ENCODE peak calls at places on chromosomes 7 and 10, in six cellular contexts. L is stimulated activated CD8-positive, alpha-beta memory T cell treated with anti-CD3 and anti-CD28 coated beads, Interleukin-12 subunit alpha, Interleukin-12 subunit beta, amount 100 ng/mL, for 4 hours; Y is neural crest cell; M is AG08395; K is A549; J is BE2C. E is an unnamed sample.

GRCh38 chr7:131161103-131161502 is 166.6 kb upstream of the MKLN1 start:
- DNase-seq in L (no peak), Y (no peak), M (no peak), K (no peak), J (no peak), E (no peak)

GRCh38 chr7:135342887-135343286 is 109.2 kb downstream of the STRA8 start:
- DNase-seq in L (no peak), Y (no peak), M (no peak), K (no peak), J (peak), E (no peak)

GRCh38 chr7:80725181-80725611 is 86.8 kb downstream of the CD36 start:
- DNase-seq in L (no peak), Y (no peak), M (no peak), K (no peak), J (no peak), E (no peak)

GRCh38 chr7:52555805-52556204 is 479.6 kb upstream of the POM121L12 start:
- DNase-seq in L (no peak), Y (no peak), M (no peak), K (no peak), J (no peak), E (no peak)

GRCh38 chr7:82443044-82443800 is at the start of gene CACNA2D1:
- DNase-seq in L (no peak), Y (peak), M (peak), K (peak), J (peak), E (no peak)

GRCh38 chr7:129037585-129037984 is 17.3 kb downstream of the TNPO3 start:
- DNase-seq in L (no peak), Y (no peak), M (no peak), K (no peak), J (no peak), E (no peak)

GRCh38 chr10:43822509-43823236 is 174.0 kb upstream of the ZNF32 start:
- DNase-seq in L (no peak), Y (no peak), M (peak), K (no peak), J (no peak), E (no peak)

GRCh38 chr7:88759216-88759955 is at the start of gene ZNF804B:
- DNase-seq in L (no peak), Y (peak), M (no peak), K (no peak), J (peak), E (no peak)

GRCh38 chr7:150451097-150451793 is 815 bp downstream of the GIMAP8 start:
- DNase-seq in L (peak), Y (no peak), M (no peak), K (no peak), J (peak), E (no peak)

GRCh38 chr7:130733866-130734524 is at the start of gene KLF14:
- DNase-seq in L (peak), Y (peak), M (peak), K (no peak), J (peak), E (peak)

GRCh38 chr7:17584822-17585221 is 286.4 kb downstream of the AHR start:
- DNase-seq in L (no peak), Y (no peak), M (peak), K (no peak), J (no peak), E (no peak)

GRCh38 chr7:74542558-74543117 is 88.9 kb downstream of the GTF2IRD1 start:
- DNase-seq in L (no peak), Y (no peak), M (no peak), K (no peak), J (peak), E (no peak)

GRCh38 chr7:92766461-92767003 is 69.8 kb downstream of the CDK6 start:
- DNase-seq in L (no peak), Y (no peak), M (no peak), K (peak), J (no peak), E (no peak)

GRCh38 chr10:71623098-71623985 is 96.2 kb downstream of the C10orf105 start:
- DNase-seq in L (no peak), Y (peak), M (peak), K (peak), J (no peak), E (no peak)

GRCh38 chr10:4883079-4883739 is 57.2 kb downstream of the AKR1E2 start:
- DNase-seq in L (no peak), Y (no peak), M (no peak), K (no peak), J (no peak), E (no peak)

GRCh38 chr10:70664702-70665195 is 7.6 kb upstream of the ADAMTS14 start:
- DNase-seq in L (no peak), Y (no peak), M (peak), K (no peak), J (peak), E (no peak)

GRCh38 chr10:45418859-45419672 is 45.0 kb downstream of the ALOX5 start:
- DNase-seq in L (peak), Y (peak), M (peak), K (no peak), J (peak), E (peak)

GRCh38 chr7:139358541-139359365 is 941 bp upstream of the LUC7L2 start:
- DNase-seq in L (peak), Y (no peak), M (no peak), K (peak), J (no peak), E (peak)

GRCh38 chr7:133437544-133437943 is 184.7 kb downstream of the EXOC4 start:
- DNase-seq in L (no peak), Y (no peak), M (no peak), K (no peak), J (no peak), E (no peak)

GRCh38 chr7:106358103-106358663 is 73.4 kb upstream of the NAMPT start:
- DNase-seq in L (no peak), Y (no peak), M (no peak), K (no peak), J (no peak), E (no peak)

GRCh38 chr7:108528183-108528712 is 2.3 kb upstream of the PNPLA8 start:
- DNase-seq in L (no peak), Y (no peak), M (no peak), K (no peak), J (no peak), E (no peak)

GRCh38 chr10:114166053-114166452 is 8.0 kb downstream of the CCDC186 start:
- DNase-seq in L (no peak), Y (no peak), M (no peak), K (no peak), J (no peak), E (no peak)

GRCh38 chr7:100157334-100158228 is 942 bp downstream of the TRAPPC14 start:
- DNase-seq in L (no peak), Y (no peak), M (peak), K (no peak), J (peak), E (no peak)

GRCh38 chr10:45580371-45580770 is 92.2 kb downstream of the ZFAND4 start:
- DNase-seq in L (no peak), Y (no peak), M (no peak), K (no peak), J (no peak), E (no peak)

E was measured in activated B cell treated with CpG ODN at 0.5 μM for 24 hours.